ENCODE peak calls at places on chromosomes 16 and 17, in four cellular contexts. One of them, this sample, is unnamed.

GRCh38 chr17:75864448-75864871 is 9.3 kb upstream of the WBP2 start:
- DNase-seq in fibroblast of lung: peak
- DNase-seq in ovary: peak
- DNase-seq in brain microvascular endothelial cell: peak
- DNase-seq in this sample: no peak

GRCh38 chr16:54846761-54847160 is 83.9 kb upstream of the IRX5 start:
- DNase-seq in fibroblast of lung: peak
- DNase-seq in ovary: no peak
- DNase-seq in brain microvascular endothelial cell: no peak
- DNase-seq in this sample: no peak

GRCh38 chr16:22311520-22311919 is 14.3 kb downstream of the POLR3E start:
- DNase-seq in fibroblast of lung: no peak
- DNase-seq in ovary: no peak
- DNase-seq in brain microvascular endothelial cell: no peak
- DNase-seq in this sample: no peak

GRCh38 chr17:38428150-38428642 is at the start of gene ARHGAP23:
- DNase-seq in fibroblast of lung: peak
- DNase-seq in ovary: peak
- DNase-seq in brain microvascular endothelial cell: no peak
- DNase-seq in this sample: no peak

GRCh38 chr16:51818342-51818944 is 667.4 kb upstream of the SALL1 start:
- DNase-seq in fibroblast of lung: peak
- DNase-seq in ovary: no peak
- DNase-seq in brain microvascular endothelial cell: peak
- DNase-seq in this sample: no peak

GRCh38 chr17:64146418-64147109 is 16.6 kb upstream of the ERN1 start:
- DNase-seq in fibroblast of lung: peak
- DNase-seq in ovary: peak
- DNase-seq in brain microvascular endothelial cell: peak
- DNase-seq in this sample: no peak

GRCh38 chr16:56628486-56629035 is 3.0 kb downstream of the MT1E start:
- DNase-seq in fibroblast of lung: no peak
- DNase-seq in ovary: no peak
- DNase-seq in brain microvascular endothelial cell: no peak
- DNase-seq in this sample: no peak

GRCh38 chr16:11431915-11432465 is 86.7 kb downstream of the RMI2 start:
- DNase-seq in fibroblast of lung: no peak
- DNase-seq in ovary: no peak
- DNase-seq in brain microvascular endothelial cell: no peak
- DNase-seq in this sample: no peak

GRCh38 chr16:75288596-75289120 is 37.2 kb upstream of the BCAR1 start:
- DNase-seq in fibroblast of lung: no peak
- DNase-seq in ovary: no peak
- DNase-seq in brain microvascular endothelial cell: no peak
- DNase-seq in this sample: no peak

GRCh38 chr16:12511708-12512107 is 292.0 kb downstream of the CPPED1 start:
- DNase-seq in fibroblast of lung: no peak
- DNase-seq in ovary: no peak
- DNase-seq in brain microvascular endothelial cell: no peak
- DNase-seq in this sample: no peak

GRCh38 chr17:16313159-16314090 is 39.8 kb downstream of the CENPV start:
- DNase-seq in fibroblast of lung: peak
- DNase-seq in ovary: no peak
- DNase-seq in brain microvascular endothelial cell: no peak
- DNase-seq in this sample: no peak

GRCh38 chr16:7967986-7968509 is 622.3 kb downstream of the TMEM114 start:
- DNase-seq in fibroblast of lung: no peak
- DNase-seq in ovary: no peak
- DNase-seq in brain microvascular endothelial cell: no peak
- DNase-seq in this sample: no peak

GRCh38 chr17:75507712-75508111 is 7.6 kb downstream of the CASKIN2 start:
- DNase-seq in fibroblast of lung: no peak
- DNase-seq in ovary: no peak
- DNase-seq in brain microvascular endothelial cell: no peak
- DNase-seq in this sample: no peak

GRCh38 chr16:57186630-57187507 is 740 bp downstream of the RSPRY1 start:
- DNase-seq in fibroblast of lung: no peak
- DNase-seq in ovary: peak
- DNase-seq in brain microvascular endothelial cell: peak
- DNase-seq in this sample: no peak

GRCh38 chr16:68645494-68646388 is 631 bp downstream of the CDH3 start:
- DNase-seq in fibroblast of lung: no peak
- DNase-seq in ovary: peak
- DNase-seq in brain microvascular endothelial cell: no peak
- DNase-seq in this sample: no peak

GRCh38 chr16:46859719-46860152 is 24.4 kb upstream of the GPT2 start:
- DNase-seq in fibroblast of lung: peak
- DNase-seq in ovary: no peak
- DNase-seq in brain microvascular endothelial cell: peak
- DNase-seq in this sample: no peak

GRCh38 chr16:79391395-79391794 is 209.1 kb downstream of the MAF start:
- DNase-seq in fibroblast of lung: no peak
- DNase-seq in ovary: no peak
- DNase-seq in brain microvascular endothelial cell: no peak
- DNase-seq in this sample: no peak

GRCh38 chr17:80568246-80568645 is 23.6 kb downstream of the RPTOR start:
- DNase-seq in fibroblast of lung: no peak
- DNase-seq in ovary: no peak
- DNase-seq in brain microvascular endothelial cell: no peak
- DNase-seq in this sample: no peak

GRCh38 chr17:82134101-82134500 is 36.1 kb upstream of the FASN start:
- DNase-seq in fibroblast of lung: no peak
- DNase-seq in ovary: no peak
- DNase-seq in brain microvascular endothelial cell: no peak
- DNase-seq in this sample: no peak

GRCh38 chr16:84307209-84307954 is 12.7 kb downstream of the WFDC1 start:
- DNase-seq in fibroblast of lung: no peak
- DNase-seq in ovary: no peak
- DNase-seq in brain microvascular endothelial cell: no peak
- DNase-seq in this sample: no peak

GRCh38 chr17:48544356-48545021 is 420 bp downstream of the HOXB2 start:
- DNase-seq in fibroblast of lung: peak
- DNase-seq in ovary: peak
- DNase-seq in brain microvascular endothelial cell: no peak
- DNase-seq in this sample: no peak

GRCh38 chr17:57902117-57902799 is 52.4 kb upstream of the MRPS23 start:
- DNase-seq in fibroblast of lung: peak
- DNase-seq in ovary: no peak
- DNase-seq in brain microvascular endothelial cell: no peak
- DNase-seq in this sample: no peak

GRCh38 chr17:65182233-65182632 is 45.1 kb downstream of the RGS9 start:
- DNase-seq in fibroblast of lung: no peak
- DNase-seq in ovary: no peak
- DNase-seq in brain microvascular endothelial cell: no peak
- DNase-seq in this sample: no peak

GRCh38 chr16:16183562-16183961 is 39.7 kb downstream of the ABCC6 start:
- DNase-seq in fibroblast of lung: no peak
- DNase-seq in ovary: no peak
- DNase-seq in brain microvascular endothelial cell: no peak
- DNase-seq in this sample: no peak

DNA sequence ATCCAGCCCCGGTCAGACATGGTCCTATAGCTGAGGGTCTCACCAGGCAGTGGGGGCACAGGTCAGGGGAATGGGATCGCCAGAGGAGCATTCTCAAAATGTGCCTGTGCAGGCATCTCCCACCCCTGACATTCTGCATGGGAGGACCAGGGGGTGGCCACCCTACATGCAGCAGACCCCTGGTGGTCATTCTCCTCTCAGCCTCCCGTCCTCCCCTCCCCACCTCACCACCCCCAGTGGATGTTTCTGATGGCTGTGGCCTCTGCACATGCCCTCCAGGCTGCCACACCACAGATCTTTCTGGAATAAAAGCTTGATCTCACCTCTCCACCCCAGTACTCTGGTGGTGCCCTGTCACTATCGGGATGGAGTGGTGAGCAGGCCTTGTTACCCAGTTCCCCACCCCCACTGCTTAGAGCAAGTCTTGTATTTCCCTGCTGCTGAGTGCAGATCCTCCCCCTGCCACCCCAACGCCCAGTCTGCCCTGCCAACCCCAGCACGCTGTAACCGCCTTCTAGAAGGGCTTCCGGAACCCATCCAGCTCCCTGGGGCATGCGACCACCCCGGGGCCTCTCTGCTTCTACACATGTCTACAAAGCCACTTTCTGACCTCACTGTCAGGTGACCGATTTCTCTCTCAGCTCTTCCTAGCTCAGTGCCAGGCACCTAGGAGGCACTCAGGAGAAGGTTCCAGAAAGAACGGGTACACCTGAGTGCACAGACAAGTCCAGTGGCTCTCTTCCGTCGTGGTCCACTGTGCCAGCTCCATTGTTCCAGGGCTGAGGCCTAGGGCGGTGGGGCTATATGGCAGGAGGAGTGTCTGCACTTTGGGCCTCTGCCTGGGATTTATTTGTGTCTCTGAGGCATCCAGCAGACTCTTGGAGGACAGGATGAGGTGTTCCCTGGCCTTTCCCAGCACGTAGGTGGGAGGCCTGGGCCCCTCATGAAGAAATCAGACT is 9.3 kb downstream of the TBC1D24 start:
- DNase-seq in fibroblast of lung: no peak
- DNase-seq in ovary: no peak
- DNase-seq in brain microvascular endothelial cell: no peak
- DNase-seq in this sample: no peak
- TF ChIP-seq CTCF in fibroblast of lung: no peak
- TF ChIP-seq CTCF in ovary: no peak
- TF ChIP-seq CTCF in brain microvascular endothelial cell: no peak
- TF ChIP-seq CTCF in this sample: no peak

GRCh38 chr16:2035431-2036199 is 8.9 kb downstream of the NHERF2 start:
- DNase-seq in fibroblast of lung: peak
- DNase-seq in ovary: peak
- DNase-seq in brain microvascular endothelial cell: peak
- DNase-seq in this sample: no peak
- H3K4me3 ChIP-seq in fibroblast of lung: peak
- H3K4me3 ChIP-seq in ovary: peak
- H3K4me3 ChIP-seq in brain microvascular endothelial cell: peak
- H3K4me3 ChIP-seq in this sample: no peak

DNA sequence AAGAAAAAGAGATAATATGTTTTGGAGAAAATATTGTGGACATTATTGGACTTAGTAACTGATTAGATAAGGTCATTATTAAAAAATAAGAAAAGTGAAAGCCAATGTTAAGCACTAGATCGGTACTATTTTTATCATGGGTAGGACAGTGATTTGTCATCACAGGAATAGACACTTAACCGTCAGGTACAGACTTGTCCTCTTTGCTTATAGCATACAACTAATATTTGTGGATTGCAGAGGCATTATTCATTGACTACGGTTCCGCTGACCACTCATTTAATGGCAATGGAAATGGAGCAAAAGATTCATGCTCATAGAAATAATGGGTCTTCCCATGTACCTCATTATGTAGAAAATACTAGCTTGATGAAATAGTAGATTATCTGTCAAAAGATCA is 596.3 kb upstream of the CA10 start:
- DNase-seq in fibroblast of lung: no peak
- DNase-seq in ovary: no peak
- DNase-seq in brain microvascular endothelial cell: no peak
- DNase-seq in this sample: no peak
- TF ChIP-seq CTCF in fibroblast of lung: no peak
- TF ChIP-seq CTCF in ovary: no peak
- TF ChIP-seq CTCF in brain microvascular endothelial cell: no peak
- TF ChIP-seq CTCF in this sample: no peak

GRCh38 chr17:6587310-6587709 is 31.0 kb upstream of the PITPNM3 start:
- DNase-seq in fibroblast of lung: no peak
- DNase-seq in ovary: no peak
- DNase-seq in brain microvascular endothelial cell: no peak
- DNase-seq in this sample: no peak
- H3K4me3 ChIP-seq in fibroblast of lung: no peak
- H3K4me3 ChIP-seq in ovary: no peak
- H3K4me3 ChIP-seq in brain microvascular endothelial cell: no peak
- H3K4me3 ChIP-seq in this sample: no peak

GRCh38 chr16:71845639-71846431 is at the start of gene ATXN1L:
- DNase-seq in fibroblast of lung: peak
- DNase-seq in ovary: peak
- DNase-seq in brain microvascular endothelial cell: peak
- DNase-seq in this sample: peak
- TF ChIP-seq CTCF in fibroblast of lung: no peak
- TF ChIP-seq CTCF in ovary: peak
- TF ChIP-seq CTCF in brain microvascular endothelial cell: no peak
- TF ChIP-seq CTCF in this sample: no peak

GRCh38 chr16:31082368-31083045 is 6.2 kb downstream of the PRSS53 start:
- DNase-seq in fibroblast of lung: no peak
- DNase-seq in ovary: no peak
- DNase-seq in brain microvascular endothelial cell: no peak
- DNase-seq in this sample: no peak

GRCh38 chr16:31080035-31080629 is 5.9 kb downstream of the ZNF646 start:
- DNase-seq in fibroblast of lung: no peak
- DNase-seq in ovary: no peak
- DNase-seq in brain microvascular endothelial cell: no peak
- DNase-seq in this sample: no peak

GRCh38 chr16:31079342-31079944 is 5.2 kb downstream of the ZNF646 start:
- DNase-seq in fibroblast of lung: no peak
- DNase-seq in ovary: no peak
- DNase-seq in brain microvascular endothelial cell: no peak
- DNase-seq in this sample: no peak

GRCh38 chr16:31081428-31082351 is 7.1 kb downstream of the PRSS53 start:
- DNase-seq in fibroblast of lung: no peak
- DNase-seq in ovary: no peak
- DNase-seq in brain microvascular endothelial cell: no peak
- DNase-seq in this sample: no peak

GRCh38 chr16:31080756-31081419 is 6.7 kb downstream of the ZNF646 start:
- DNase-seq in fibroblast of lung: no peak
- DNase-seq in ovary: no peak
- DNase-seq in brain microvascular endothelial cell: no peak
- DNase-seq in this sample: no peak
- H3K4me3 ChIP-seq in fibroblast of lung: no peak
- H3K4me3 ChIP-seq in ovary: no peak
- H3K4me3 ChIP-seq in brain microvascular endothelial cell: no peak
- H3K4me3 ChIP-seq in this sample: no peak

GRCh38 chr17:78347453-78347852 is 12.4 kb downstream of the SOCS3 start:
- DNase-seq in fibroblast of lung: no peak
- DNase-seq in ovary: no peak
- DNase-seq in brain microvascular endothelial cell: no peak
- DNase-seq in this sample: no peak

GRCh38 chr17:78349831-78350631 is 9.8 kb downstream of the SOCS3 start:
- DNase-seq in fibroblast of lung: no peak
- DNase-seq in ovary: no peak
- DNase-seq in brain microvascular endothelial cell: no peak
- DNase-seq in this sample: no peak

GRCh38 chr17:78348055-78348745 is 11.7 kb downstream of the SOCS3 start:
- DNase-seq in fibroblast of lung: no peak
- DNase-seq in ovary: no peak
- DNase-seq in brain microvascular endothelial cell: no peak
- DNase-seq in this sample: no peak

GRCh38 chr17:78355045-78355641 is 4.7 kb downstream of the SOCS3 start:
- DNase-seq in fibroblast of lung: no peak
- DNase-seq in ovary: no peak
- DNase-seq in brain microvascular endothelial cell: no peak
- DNase-seq in this sample: no peak

GRCh38 chr17:78351449-78352006 is 8.3 kb downstream of the SOCS3 start:
- DNase-seq in fibroblast of lung: peak
- DNase-seq in ovary: peak
- DNase-seq in brain microvascular endothelial cell: peak
- DNase-seq in this sample: no peak
- TF ChIP-seq CTCF in fibroblast of lung: peak
- TF ChIP-seq CTCF in ovary: no peak
- TF ChIP-seq CTCF in brain microvascular endothelial cell: peak
- TF ChIP-seq CTCF in this sample: no peak

This sample was measured in retinal pigment epithelial cell.